ENCODE peak calls at places on chromosomes 12 and 14, in ten cellular contexts. K, C, X, H, N, D, V, B, R and I are unnamed samples.

GRCh38 chr12:44377443-44378160 is 498.5 kb downstream of the NELL2 start:
- DNase-seq in N (no peak), D (no peak), R (no peak), C (no peak), B (no peak), K (no peak), H (no peak), V (no peak), X (no peak), I (no peak)

GRCh38 chr12:105083551-105084105 is 630 bp downstream of the ALDH1L2 start:
- DNase-seq in B (peak), R (peak), D (no peak), N (peak), X (peak), H (no peak), K (peak), V (peak), C (peak), I (peak)

GRCh38 chr14:80629606-80630005 is 311.9 kb downstream of the CEP128 start:
- DNase-seq in B (no peak), D (no peak), R (no peak), H (no peak), K (no peak), C (no peak), N (no peak), X (no peak), V (peak), I (peak)

GRCh38 chr12:107494331-107494730 is 191.3 kb upstream of the PWP1 start:
- DNase-seq in V (no peak), K (no peak), N (no peak), D (no peak), H (no peak), C (peak), R (no peak), X (no peak), B (no peak), I (no peak)

GRCh38 chr14:58955294-58955821 is 233.1 kb upstream of the DAAM1 start:
- DNase-seq in V (peak), D (no peak), N (no peak), X (no peak), K (no peak), B (no peak), H (no peak), R (no peak), C (no peak), I (no peak)

GRCh38 chr14:36579573-36580140 is 2.8 kb downstream of the NKX2-8 start:
- DNase-seq in D (no peak), N (no peak), H (no peak), K (no peak), X (no peak), V (no peak), C (no peak), R (no peak), B (no peak), I (no peak)

GRCh38 chr12:94575024-94575423 is 75.3 kb downstream of the TMCC3 start:
- DNase-seq in K (no peak), N (no peak), R (no peak), C (no peak), V (no peak), H (no peak), B (no peak), D (no peak), X (no peak), I (no peak)

GRCh38 chr12:71426648-71427047 is 12.9 kb upstream of the LGR5 start:
- DNase-seq in N (no peak), R (no peak), D (no peak), C (no peak), K (no peak), B (no peak), V (peak), X (no peak), H (no peak), I (peak)

GRCh38 chr12:3199551-3200031 is 122.4 kb downstream of the TSPAN9 start:
- DNase-seq in C (peak), H (no peak), D (no peak), B (no peak), X (no peak), N (no peak), V (peak), K (no peak), R (peak), I (peak)

GRCh38 chr12:20398720-20399119 is 30.4 kb downstream of the PDE3A start:
- DNase-seq in V (no peak), R (no peak), H (no peak), N (no peak), K (no peak), D (no peak), B (no peak), C (peak), X (no peak), I (no peak)

GRCh38 chr12:92421701-92422100 is 276.1 kb upstream of the BTG1 start:
- DNase-seq in N (no peak), H (no peak), R (no peak), D (no peak), V (peak), X (peak), B (no peak), C (no peak), K (no peak), I (peak)

GRCh38 chr12:14937689-14938088 is 648 bp downstream of the ERP27 start:
- DNase-seq in N (no peak), R (no peak), X (no peak), V (no peak), K (no peak), B (no peak), C (no peak), H (peak), D (no peak), I (no peak)

GRCh38 chr12:110065540-110065939 is 17.2 kb upstream of the C12orf76 start:
- DNase-seq in D (no peak), V (no peak), N (no peak), H (no peak), B (no peak), X (no peak), R (no peak), C (no peak), K (no peak), I (no peak)

GRCh38 chr12:109092484-109093021 is 719 bp downstream of the ALKBH2 start:
- DNase-seq in D (no peak), B (no peak), C (no peak), N (no peak), R (no peak), X (no peak), V (no peak), H (no peak), K (no peak), I (no peak)

GRCh38 chr12:10190558-10191388 is 11.9 kb downstream of the TMEM52B start:
- DNase-seq in D (no peak), X (peak), H (peak), N (peak), R (peak), K (peak), C (peak), V (peak), B (peak), I (peak)

GRCh38 chr12:89236748-89237428 is 115.4 kb downstream of the DUSP6 start:
- DNase-seq in R (no peak), B (no peak), H (peak), D (no peak), K (no peak), N (no peak), V (peak), C (no peak), X (peak), I (peak)

GRCh38 chr12:56839489-56840442 is 76.6 kb downstream of the HSD17B6 start:
- DNase-seq in N (peak), X (peak), B (peak), R (peak), K (peak), V (peak), C (peak), D (no peak), H (peak), I (peak)

GRCh38 chr12:98750511-98750910 is 105.4 kb downstream of the APAF1 start:
- DNase-seq in C (no peak), K (no peak), V (peak), B (no peak), R (peak), H (no peak), X (no peak), D (no peak), N (no peak), I (no peak)

GRCh38 chr12:38886064-38886463 is 19.3 kb downstream of the CPNE8 start:
- DNase-seq in K (no peak), V (peak), C (peak), B (peak), X (peak), H (peak), R (no peak), D (no peak), N (no peak), I (peak)

GRCh38 chr14:95808371-95808770 is 68.3 kb upstream of the TUNAR start:
- DNase-seq in B (no peak), R (no peak), V (no peak), D (no peak), C (no peak), N (no peak), X (no peak), K (no peak), H (no peak), I (no peak)

GRCh38 chr14:100303179-100303578 is 3.1 kb downstream of the SLC25A29 start:
- DNase-seq in H (no peak), K (no peak), R (no peak), N (peak), V (no peak), B (no peak), X (no peak), C (no peak), D (no peak), I (no peak)

GRCh38 chr12:29073631-29074239 is 75.3 kb upstream of the FAR2 start:
- DNase-seq in R (no peak), N (no peak), H (peak), K (no peak), X (peak), V (peak), C (peak), B (no peak), D (no peak), I (peak)

GRCh38 chr12:17954788-17955187 is 135.2 kb downstream of the RERGL start:
- DNase-seq in D (no peak), C (no peak), X (no peak), N (peak), K (no peak), V (peak), H (no peak), B (no peak), R (no peak), I (no peak)

GRCh38 chr12:11798856-11799530 is 149.5 kb downstream of the ETV6 start:
- DNase-seq in H (no peak), N (no peak), V (peak), C (peak), D (no peak), K (no peak), R (no peak), B (no peak), X (peak), I (peak)

GRCh38 chr12:124939428-124940142 is 25.1 kb upstream of the UBC start:
- DNase-seq in H (peak), D (peak), B (peak), K (peak), X (peak), V (peak), N (peak), R (peak), C (peak), I (peak)

GRCh38 chr14:64997108-64997794 is 10.6 kb downstream of the FNTB start:
- DNase-seq in D (no peak), X (peak), K (no peak), B (no peak), R (no peak), N (no peak), V (no peak), C (no peak), H (no peak), I (no peak)

GRCh38 chr12:60872850-60873713 is 1277.3 kb downstream of the SLC16A7 start:
- DNase-seq in V (no peak), B (no peak), D (no peak), C (no peak), H (no peak), R (no peak), K (no peak), X (no peak), N (no peak), I (no peak)

GRCh38 chr14:60485057-60485599 is 735 bp downstream of the C14orf39 start:
- DNase-seq in X (peak), V (no peak), C (no peak), B (no peak), N (no peak), D (no peak), K (no peak), R (no peak), H (no peak), I (no peak)

GRCh38 chr12:70246580-70246979 is 3.3 kb downstream of the CNOT2 start:
- DNase-seq in C (no peak), V (peak), B (no peak), H (no peak), K (no peak), R (no peak), D (no peak), X (no peak), N (no peak), I (peak)

GRCh38 chr12:96242597-96242996 is 48.4 kb downstream of the ELK3 start:
- DNase-seq in D (no peak), C (peak), X (no peak), R (no peak), H (no peak), B (no peak), K (peak), V (no peak), N (no peak), I (no peak)

GRCh38 chr12:89250648-89251047 is 101.7 kb downstream of the DUSP6 start:
- DNase-seq in B (no peak), C (no peak), D (no peak), N (no peak), R (no peak), V (no peak), X (peak), K (no peak), H (no peak), I (peak)

GRCh38 chr12:100442403-100442802 is 31.3 kb upstream of the NR1H4 start:
- DNase-seq in R (no peak), N (no peak), K (no peak), H (no peak), D (no peak), C (no peak), V (peak), X (no peak), B (no peak), I (no peak)

GRCh38 chr14:90675399-90675798 is 140.8 kb downstream of the TTC7B start:
- DNase-seq in K (no peak), D (peak), V (no peak), N (no peak), R (no peak), C (peak), H (no peak), B (no peak), X (no peak), I (peak)

GRCh38 chr12:129186952-129187351 is 333.7 kb downstream of the GLT1D1 start:
- DNase-seq in X (no peak), B (no peak), V (peak), N (peak), K (no peak), C (no peak), R (no peak), D (no peak), H (no peak), I (no peak)

GRCh38 chr14:39376671-39377403 is 55.4 kb downstream of the FBXO33 start:
- DNase-seq in N (no peak), C (peak), D (no peak), B (no peak), K (no peak), H (peak), V (peak), R (no peak), X (no peak), I (no peak)

GRCh38 chr14:74301594-74302159 is 1.1 kb downstream of the ABCD4 start:
- DNase-seq in R (no peak), N (no peak), X (no peak), B (no peak), D (no peak), K (no peak), C (no peak), V (no peak), H (no peak), I (no peak)

GRCh38 chr14:54759982-54760585 is 142.5 kb downstream of the GCH1 start:
- DNase-seq in X (no peak), K (no peak), N (no peak), R (no peak), H (no peak), B (no peak), V (no peak), C (no peak), D (no peak), I (no peak)

GRCh38 chr12:113072136-113072535 is 15.6 kb downstream of the DTX1 start:
- DNase-seq in D (no peak), C (no peak), N (no peak), K (no peak), R (no peak), B (no peak), X (no peak), V (no peak), H (no peak), I (peak)

GRCh38 chr12:103353913-103354312 is 141.9 kb downstream of the C12orf42 start:
- DNase-seq in X (no peak), C (no peak), N (no peak), H (no peak), B (no peak), K (no peak), D (no peak), R (no peak), V (no peak), I (no peak)
- H3K4me3 ChIP-seq in X (no peak), C (no peak), N (no peak), H (no peak), B (no peak), K (no peak), D (no peak), R (no peak), V (no peak), I (no peak)

GRCh38 chr14:50667491-50668007 is 557 bp downstream of the SAV1 start:
- DNase-seq in V (no peak), H (no peak), C (peak), X (peak), R (no peak), D (no peak), B (no peak), K (no peak), N (no peak), I (no peak)
- TF ChIP-seq CTCF in V (no peak), H (no peak), C (no peak), X (no peak), R (no peak), D (no peak), B (no peak), K (no peak), N (no peak), I (no peak)

GRCh38 chr14:85535916-85536834 is 6.2 kb downstream of the FLRT2 start:
- DNase-seq in N (peak), V (peak), K (no peak), H (no peak), C (peak), R (no peak), D (no peak), X (peak), B (no peak), I (peak)
- H3K4me3 ChIP-seq in N (no peak), V (peak), K (peak), H (no peak), C (no peak), R (peak), D (peak), X (no peak), B (peak), I (peak)

GRCh38 chr14:81986005-81986404 is 452.4 kb upstream of the SEL1L start:
- DNase-seq in D (no peak), K (no peak), R (no peak), H (no peak), B (no peak), C (no peak), X (no peak), V (no peak), N (no peak), I (no peak)

GRCh38 chr14:81990312-81990761 is 456.7 kb upstream of the SEL1L start:
- DNase-seq in V (peak), R (no peak), N (peak), X (peak), D (no peak), C (peak), H (peak), B (no peak), K (no peak), I (peak)

GRCh38 chr14:81991998-81992397 is 458.3 kb upstream of the SEL1L start:
- DNase-seq in R (no peak), X (peak), C (peak), H (no peak), N (no peak), B (no peak), K (no peak), V (peak), D (no peak), I (no peak)
- TF ChIP-seq CTCF in R (peak), X (peak), C (no peak), H (no peak), N (no peak), B (peak), K (no peak), V (peak), D (no peak), I (no peak)

DNA sequence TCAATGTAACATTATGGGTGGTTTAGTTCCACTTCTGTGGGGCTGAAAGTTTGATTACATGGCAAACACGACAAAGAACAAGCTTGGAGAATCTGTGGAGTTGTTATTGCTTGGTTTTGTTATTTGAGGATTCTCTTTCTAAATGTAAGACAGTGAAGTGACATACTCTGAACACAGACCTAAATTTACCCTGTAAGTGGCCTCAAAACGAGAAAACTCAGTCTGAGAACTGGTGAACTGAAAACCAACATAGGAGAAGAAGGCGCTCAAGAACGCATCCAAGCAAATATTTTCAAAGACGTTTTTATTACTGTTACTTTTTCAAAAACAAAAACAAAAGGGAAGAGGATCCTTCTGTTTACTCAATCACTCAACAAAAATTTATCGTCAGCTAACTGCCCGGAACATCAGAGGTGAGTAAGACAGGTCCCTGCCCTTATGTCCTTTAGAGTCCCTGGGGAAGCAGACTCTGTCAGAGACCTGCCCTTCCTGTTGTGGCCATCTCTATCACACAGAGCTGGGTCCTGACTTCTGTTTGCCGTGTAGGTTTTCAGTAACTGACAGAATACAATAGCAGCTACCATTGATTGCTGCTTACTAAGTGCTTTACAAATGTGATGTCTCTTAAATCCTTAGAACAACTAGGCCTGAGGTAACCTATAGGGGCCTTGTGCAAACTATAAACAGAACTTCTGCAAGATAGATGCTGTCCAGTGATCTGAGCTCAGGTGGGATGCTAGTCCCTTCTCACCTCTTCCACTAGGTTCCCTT is 79.3 kb upstream of the C12orf71 start:
- DNase-seq in K (no peak), C (no peak), B (no peak), N (no peak), H (no peak), R (no peak), X (peak), D (no peak), V (no peak), I (no peak)
- H3K4me3 ChIP-seq in K (no peak), C (no peak), B (no peak), N (no peak), H (no peak), R (no peak), X (no peak), D (no peak), V (no peak), I (no peak)

GRCh38 chr14:106024983-106025604 is 498.7 kb downstream of the TMEM121 start:
- DNase-seq in K (no peak), N (no peak), D (no peak), C (no peak), V (no peak), X (no peak), H (no peak), R (no peak), B (no peak), I (no peak)

GRCh38 chr14:106021832-106022231 is 495.4 kb downstream of the TMEM121 start:
- DNase-seq in R (no peak), B (no peak), D (no peak), K (no peak), H (no peak), N (no peak), C (no peak), X (no peak), V (no peak), I (no peak)

GRCh38 chr14:106023411-106023810 is 497.0 kb downstream of the TMEM121 start:
- DNase-seq in X (no peak), V (no peak), B (no peak), K (no peak), H (no peak), C (no peak), D (no peak), R (no peak), N (no peak), I (no peak)
- TF ChIP-seq CTCF in X (no peak), V (no peak), B (no peak), K (no peak), H (no peak), C (no peak), D (no peak), R (no peak), N (no peak), I (no peak)

DNA sequence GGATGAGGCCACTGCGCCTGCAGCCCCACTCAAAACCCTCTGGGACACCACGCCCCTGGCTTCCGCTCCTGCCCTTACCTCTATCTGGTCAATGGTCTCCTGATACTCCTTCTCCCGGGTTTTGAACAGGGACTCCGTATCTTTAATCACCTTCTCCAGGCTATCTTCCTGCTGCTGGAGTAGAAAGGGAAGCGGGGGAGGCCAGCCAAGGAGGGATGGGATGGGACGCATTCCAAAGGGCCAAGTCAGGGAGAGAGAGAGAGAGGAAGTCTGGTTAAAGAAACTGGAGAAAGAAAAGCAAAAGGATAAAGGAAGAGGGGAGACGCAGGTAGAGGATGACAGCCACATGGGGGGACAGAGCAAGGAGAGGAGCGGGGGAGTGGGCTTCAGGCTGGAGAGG is 7.9 kb downstream of the IFFO1 start:
- DNase-seq in H (no peak), V (peak), K (no peak), X (peak), R (no peak), D (no peak), B (peak), N (peak), C (no peak), I (peak)
- H3K4me3 ChIP-seq in H (no peak), V (no peak), K (no peak), X (no peak), R (peak), D (no peak), B (no peak), N (no peak), C (no peak), I (no peak)

GRCh38 chr14:104019806-104020205 is 65.7 kb upstream of the ASPG start:
- DNase-seq in C (no peak), V (no peak), X (no peak), R (no peak), H (no peak), N (no peak), B (no peak), K (no peak), D (no peak), I (no peak)
- TF ChIP-seq CTCF in C (no peak), V (no peak), X (no peak), R (no peak), H (no peak), N (no peak), B (no peak), K (no peak), D (no peak), I (no peak)